ENCODE peak calls at places on chromosomes 6 and 20, in ten cellular contexts. A is H9, J is astrocyte of the cerebellum, K is bronchial epithelial cell, Z is tibial nerve, T is A549, Y is HFFc6, N is fibroblast of mammary gland, W is brain microvascular endothelial cell, U is esophagus muscularis mucosa. F is an unnamed sample.

GRCh38 chr6:68777956-68778355 is 142.9 kb downstream of the ADGRB3 start:
- DNase-seq in A (no peak), J (peak), K (peak), Z (peak), T (no peak), Y (no peak), N (peak), W (peak), U (no peak), F (no peak)

GRCh38 chr20:572752-573151 is 29.2 kb upstream of the CSNK2A1 start:
- DNase-seq in A (no peak), J (no peak), K (no peak), Z (no peak), T (no peak), Y (no peak), N (no peak), W (no peak), U (no peak), F (no peak)

GRCh38 chr6:81451787-81452186 is 300.7 kb downstream of the TENT5A start:
- DNase-seq in A (no peak), J (peak), K (peak), Z (no peak), T (peak), Y (peak), N (peak), W (peak), U (no peak), F (no peak)

GRCh38 chr6:35370124-35370741 is 27.9 kb downstream of the PPARD start:
- DNase-seq in A (no peak), J (peak), K (peak), Z (peak), T (peak), Y (peak), N (peak), W (peak), U (peak), F (peak)

GRCh38 chr20:63686492-63687321 is 9.7 kb upstream of the TNFRSF6B start:
- DNase-seq in A (no peak), J (no peak), K (peak), Z (peak), T (peak), Y (peak), N (peak), W (peak), U (peak), F (peak)

GRCh38 chr20:33570743-33571142 is 80.8 kb downstream of the CBFA2T2 start:
- DNase-seq in A (no peak), J (no peak), K (no peak), Z (no peak), T (no peak), Y (no peak), N (no peak), W (no peak), U (no peak), F (no peak)

GRCh38 chr20:37976862-37977261 is 56.4 kb downstream of the TTI1 start:
- DNase-seq in A (no peak), J (no peak), K (no peak), Z (no peak), T (no peak), Y (no peak), N (no peak), W (no peak), U (no peak), F (no peak)

GRCh38 chr20:36528875-36529425 is 12.4 kb upstream of the MYL9 start:
- DNase-seq in A (no peak), J (no peak), K (no peak), Z (no peak), T (no peak), Y (no peak), N (no peak), W (no peak), U (no peak), F (no peak)

GRCh38 chr6:131379951-131380350 is 193.1 kb upstream of the ARG1 start:
- DNase-seq in A (no peak), J (peak), K (peak), Z (no peak), T (no peak), Y (peak), N (peak), W (peak), U (no peak), F (no peak)

GRCh38 chr6:6591778-6592388 is 3.4 kb downstream of the LY86 start:
- DNase-seq in A (no peak), J (no peak), K (no peak), Z (peak), T (no peak), Y (no peak), N (no peak), W (no peak), U (peak), F (no peak)

GRCh38 chr6:79536615-79536968 is 638 bp downstream of the LCA5 start:
- DNase-seq in A (no peak), J (no peak), K (no peak), Z (peak), T (no peak), Y (peak), N (peak), W (peak), U (no peak), F (peak)

DNA sequence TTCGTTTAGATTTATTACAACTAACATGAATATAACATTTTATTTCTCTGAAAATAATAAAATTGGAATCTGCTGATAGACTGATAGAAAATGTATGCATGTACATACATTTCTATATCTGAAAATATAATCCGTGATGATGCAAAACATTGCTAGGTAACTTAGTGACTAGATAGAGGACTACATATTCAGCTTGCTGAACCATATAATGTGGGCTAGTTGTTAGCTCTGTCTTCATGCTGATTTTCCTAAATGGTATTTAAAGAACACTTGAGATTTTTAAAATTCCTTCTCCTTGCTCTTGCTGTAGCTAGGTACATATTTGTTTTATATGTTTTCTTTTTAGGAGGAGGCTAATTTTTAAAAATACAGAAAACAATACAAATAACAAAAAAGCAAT is 38.4 kb upstream of the TAGAP start:
- DNase-seq in A (no peak), J (no peak), K (no peak), Z (no peak), T (no peak), Y (no peak), N (no peak), W (no peak), U (no peak), F (no peak)
- TF ChIP-seq CTCF in A (no peak), J (no peak), K (no peak), Z (no peak), T (no peak), Y (no peak), N (no peak), W (no peak), U (no peak), F (no peak)

DNA sequence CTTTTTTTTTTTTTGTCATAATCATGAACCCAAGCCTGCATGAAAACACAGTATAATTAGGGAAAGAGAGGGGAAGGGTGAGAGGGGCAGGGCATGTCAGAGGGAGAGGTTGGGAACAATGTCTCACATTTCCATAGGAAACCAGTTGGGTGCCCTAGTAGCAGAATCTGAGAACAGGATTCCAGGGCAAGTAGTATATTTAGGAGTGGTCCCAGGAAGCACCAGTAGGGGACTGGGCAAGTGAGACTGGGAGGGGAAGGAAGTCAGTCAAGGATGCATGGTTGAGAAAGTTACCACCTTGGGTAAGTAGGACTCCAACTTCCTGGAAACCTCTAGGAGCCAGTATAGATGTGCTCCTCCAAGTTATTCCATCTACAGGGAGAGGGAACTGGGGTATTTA is 88.6 kb upstream of the MAFB start:
- DNase-seq in A (no peak), J (no peak), K (no peak), Z (no peak), T (no peak), Y (no peak), N (no peak), W (no peak), U (no peak), F (no peak)
- TF ChIP-seq CTCF in A (peak), J (no peak), K (no peak), Z (no peak), T (no peak), Y (no peak), N (no peak), W (no peak), U (no peak), F (no peak)

GRCh38 chr6:158752613-158753012 is 66.6 kb downstream of the EZR start:
- DNase-seq in A (no peak), J (no peak), K (no peak), Z (no peak), T (no peak), Y (no peak), N (peak), W (no peak), U (no peak), F (no peak)
- TF ChIP-seq CTCF in A (peak), J (peak), K (no peak), Z (no peak), T (no peak), Y (no peak), N (peak), W (peak), U (no peak), F (no peak)

GRCh38 chr20:45119556-45120266 is 4.6 kb downstream of the WFDC12 start:
- DNase-seq in A (no peak), J (no peak), K (no peak), Z (no peak), T (no peak), Y (no peak), N (no peak), W (no peak), U (peak), F (no peak)

GRCh38 chr20:45115386-45115774 is 406 bp upstream of the WFDC5 start:
- DNase-seq in A (no peak), J (no peak), K (no peak), Z (no peak), T (no peak), Y (no peak), N (no peak), W (no peak), U (no peak), F (no peak)

GRCh38 chr20:45117581-45117980 is 2.6 kb upstream of the WFDC5 start:
- DNase-seq in A (no peak), J (no peak), K (no peak), Z (no peak), T (no peak), Y (no peak), N (no peak), W (no peak), U (peak), F (no peak)

GRCh38 chr20:45115829-45116228 is 855 bp upstream of the WFDC5 start:
- DNase-seq in A (no peak), J (no peak), K (no peak), Z (no peak), T (no peak), Y (no peak), N (no peak), W (no peak), U (peak), F (no peak)

DNA sequence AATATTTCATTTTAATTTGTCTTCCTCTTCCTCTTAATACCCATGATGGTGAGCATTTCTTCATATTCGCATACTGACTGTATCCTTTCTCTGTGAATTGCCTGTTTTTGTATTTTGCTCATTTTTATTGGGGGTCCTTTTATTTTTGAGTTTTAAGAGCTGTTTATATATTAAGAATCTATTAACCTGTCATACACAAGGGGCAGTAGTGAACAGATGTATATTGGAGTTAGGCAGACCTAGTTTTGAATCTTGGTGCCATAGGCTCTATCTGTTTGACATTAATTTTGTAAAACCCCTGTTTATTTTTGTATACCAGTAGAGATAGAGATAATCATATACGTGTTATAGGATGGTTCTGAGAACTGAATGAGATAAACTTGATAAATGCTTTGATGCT is 3.1 kb upstream of the WFDC5 start:
- DNase-seq in A (no peak), J (no peak), K (no peak), Z (no peak), T (no peak), Y (no peak), N (no peak), W (no peak), U (no peak), F (no peak)
- TF ChIP-seq CTCF in A (peak), J (no peak), K (peak), Z (no peak), T (no peak), Y (peak), N (peak), W (peak), U (no peak), F (no peak)

GRCh38 chr6:137056121-137056880 is 11.5 kb upstream of the IL20RA start:
- DNase-seq in A (no peak), J (no peak), K (peak), Z (no peak), T (no peak), Y (no peak), N (no peak), W (peak), U (no peak), F (no peak)
- TF ChIP-seq CTCF in A (no peak), J (no peak), K (no peak), Z (no peak), T (no peak), Y (no peak), N (no peak), W (no peak), U (no peak), F (no peak)

GRCh38 chr6:169654590-169655391 is 47.0 kb downstream of the WDR27 start:
- DNase-seq in A (no peak), J (peak), K (peak), Z (peak), T (peak), Y (peak), N (peak), W (peak), U (no peak), F (peak)
- TF ChIP-seq CTCF in A (peak), J (peak), K (peak), Z (no peak), T (peak), Y (peak), N (peak), W (peak), U (peak), F (no peak)

GRCh38 chr6:3456794-3457709 is at the start of gene SLC22A23:
- DNase-seq in A (peak), J (no peak), K (peak), Z (peak), T (peak), Y (no peak), N (no peak), W (no peak), U (no peak), F (peak)

GRCh38 chr6:3456395-3456767 is 469 bp downstream of the SLC22A23 start:
- DNase-seq in A (no peak), J (no peak), K (no peak), Z (no peak), T (no peak), Y (no peak), N (no peak), W (no peak), U (no peak), F (no peak)

GRCh38 chr6:3454206-3455016 is 2.4 kb downstream of the SLC22A23 start:
- DNase-seq in A (no peak), J (no peak), K (peak), Z (no peak), T (no peak), Y (no peak), N (no peak), W (no peak), U (no peak), F (no peak)

GRCh38 chr6:3455121-3455489 is 1.7 kb downstream of the SLC22A23 start:
- DNase-seq in A (no peak), J (no peak), K (peak), Z (no peak), T (no peak), Y (no peak), N (no peak), W (no peak), U (no peak), F (peak)

GRCh38 chr6:3455490-3456394 is 1.1 kb downstream of the SLC22A23 start:
- DNase-seq in A (peak), J (no peak), K (no peak), Z (no peak), T (peak), Y (no peak), N (no peak), W (no peak), U (no peak), F (no peak)
- TF ChIP-seq CTCF in A (no peak), J (no peak), K (no peak), Z (no peak), T (no peak), Y (no peak), N (no peak), W (no peak), U (no peak), F (no peak)

GRCh38 chr6:38432479-38432878 is 207.2 kb downstream of the BTBD9 start:
- DNase-seq in A (no peak), J (no peak), K (peak), Z (no peak), T (no peak), Y (peak), N (peak), W (peak), U (no peak), F (peak)
- TF ChIP-seq CTCF in A (no peak), J (no peak), K (no peak), Z (no peak), T (no peak), Y (peak), N (peak), W (peak), U (no peak), F (no peak)

DNA sequence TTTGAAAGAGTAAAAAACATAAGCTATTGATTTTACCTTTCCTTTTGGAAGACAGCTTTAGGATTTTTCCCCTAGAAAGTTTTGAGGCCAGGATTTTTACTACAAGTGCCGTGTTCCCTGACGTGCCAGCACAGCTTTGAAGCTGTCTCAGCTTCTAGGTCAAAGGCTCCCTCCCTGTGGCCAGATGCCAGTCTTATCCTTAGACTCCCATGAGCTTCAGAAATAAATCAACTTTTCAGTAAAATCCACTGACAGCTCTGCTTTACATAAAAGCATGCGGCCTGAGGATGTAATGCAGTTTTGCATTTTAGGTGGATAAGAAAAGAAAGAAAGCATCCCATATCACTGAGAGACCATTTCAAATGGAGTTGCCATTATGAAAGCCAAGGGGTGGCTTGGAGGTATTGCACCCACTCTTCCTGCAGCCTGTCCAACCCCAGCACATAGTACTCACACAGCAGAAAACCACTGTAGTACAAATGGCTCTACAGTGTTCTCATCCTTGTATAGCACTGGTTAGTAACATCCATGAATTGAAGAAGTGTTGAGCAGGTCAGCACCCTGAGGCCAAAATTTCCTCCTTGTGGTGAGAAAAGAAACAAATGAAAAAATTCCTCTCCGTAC is 15.2 kb upstream of the ATXN1 start:
- DNase-seq in A (no peak), J (no peak), K (no peak), Z (no peak), T (no peak), Y (no peak), N (peak), W (no peak), U (no peak), F (no peak)
- TF ChIP-seq CTCF in A (peak), J (peak), K (no peak), Z (no peak), T (no peak), Y (peak), N (peak), W (peak), U (no peak), F (no peak)

DNA sequence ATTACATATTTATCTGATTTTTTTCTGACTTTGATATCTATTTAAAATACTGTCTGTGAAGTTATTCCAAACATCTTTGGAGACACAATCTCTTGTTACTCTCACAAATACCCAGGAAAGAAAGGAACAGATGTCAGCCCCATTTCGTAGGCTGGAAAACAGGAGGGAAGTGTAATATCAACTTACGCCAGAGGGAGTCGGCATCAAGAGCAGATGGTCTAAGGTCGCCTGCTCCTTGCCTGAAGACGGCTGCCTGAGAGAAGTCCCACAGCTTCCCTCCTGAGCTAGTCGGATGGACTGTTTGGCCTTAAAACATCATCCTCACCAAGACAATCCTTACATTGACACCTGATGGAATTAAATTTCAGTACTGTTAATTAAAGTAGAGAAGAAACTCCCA is 13.4 kb downstream of the CST7 start:
- DNase-seq in A (peak), J (no peak), K (no peak), Z (no peak), T (no peak), Y (no peak), N (no peak), W (no peak), U (no peak), F (no peak)
- TF ChIP-seq CTCF in A (peak), J (no peak), K (no peak), Z (no peak), T (no peak), Y (no peak), N (no peak), W (no peak), U (no peak), F (no peak)

F was measured in activated CD8-positive, alpha-beta T cell treated with anti-CD3 and anti-CD28 coated beads for 36 hours.